ENCODE peak calls at places on chromosomes 2 and 18, in five cellular contexts. R is A549, L is PC-3, Q is heart right ventricle, D is OCI-LY7. H is an unnamed sample.

GRCh38 chr2:121810959-121811853 is 55.8 kb downstream of the TSN start:
- DNase-seq in R (peak; percentile 41), D (peak; percentile 78), L (peak; percentile 79), Q (peak; percentile 55), H (peak; percentile 58)

GRCh38 chr2:127661949-127662510 is 13.3 kb downstream of the LIMS2 start:
- DNase-seq in R (no peak), Q (peak; percentile 59), L (no peak), D (no peak), H (no peak)

GRCh38 chr2:48305569-48305968 is 224.4 kb upstream of the STON1 start:
- DNase-seq in Q (no peak), D (no peak), R (no peak), L (no peak), H (no peak)

GRCh38 chr2:19861771-19862170 is 40.0 kb downstream of the TTC32 start:
- DNase-seq in L (peak; percentile 51), R (no peak), D (no peak), Q (no peak), H (no peak)

GRCh38 chr2:113175101-113175628 is 1.4 kb downstream of the PSD4 start:
- DNase-seq in D (peak; percentile 90), L (no peak), Q (no peak), R (no peak), H (no peak)

GRCh38 chr18:57839942-57840381 is 36.8 kb upstream of the ATP8B1 start:
- DNase-seq in R (no peak), D (no peak), L (peak; percentile 88), Q (no peak), H (peak; percentile 46)

GRCh38 chr2:30272761-30273573 is 41.6 kb downstream of the LBH start:
- DNase-seq in Q (no peak), R (peak; percentile 44), D (no peak), L (peak; percentile 76), H (peak; percentile 90)

GRCh38 chr2:38523728-38524437 is 78.8 kb downstream of the HNRNPLL start:
- DNase-seq in Q (no peak), L (no peak), D (peak; percentile 66), R (peak; percentile 48), H (peak; percentile 39)

GRCh38 chr2:67213270-67213670 is 183.9 kb upstream of the ETAA1 start:
- DNase-seq in R (no peak), L (no peak), D (no peak), Q (no peak), H (no peak)

GRCh38 chr2:48444404-48444803 is 85.5 kb upstream of the STON1 start:
- DNase-seq in L (no peak), Q (no peak), R (no peak), D (no peak), H (no peak)

GRCh38 chr2:120596990-120597594 is 138.6 kb upstream of the GLI2 start:
- DNase-seq in R (no peak), D (no peak), Q (peak; percentile 41), L (no peak), H (no peak)

GRCh38 chr2:41445865-41446264 is 602.0 kb upstream of the PKDCC start:
- DNase-seq in Q (no peak), D (no peak), R (no peak), L (no peak), H (no peak)

GRCh38 chr2:225637199-225637598 is 237.7 kb downstream of the NYAP2 start:
- DNase-seq in R (no peak), Q (no peak), L (no peak), D (no peak), H (no peak)

GRCh38 chr2:60707750-60708371 is 48.2 kb upstream of the PAPOLG start:
- DNase-seq in R (peak; percentile 36), Q (no peak), D (peak; percentile 68), L (peak; percentile 69), H (peak; percentile 72)

GRCh38 chr2:10285578-10286198 is 17.0 kb upstream of the HPCAL1 start:
- DNase-seq in D (no peak), R (peak; percentile 86), L (peak; percentile 89), Q (peak; percentile 78), H (peak; percentile 75)

GRCh38 chr2:26770986-26771586 is 7.0 kb downstream of the SLC35F6 start:
- DNase-seq in L (peak; percentile 52), Q (peak; percentile 71), D (peak; percentile 44), R (peak; percentile 37), H (peak; percentile 30)

GRCh38 chr2:17788773-17789172 is 27.5 kb upstream of the MSGN1 start:
- DNase-seq in R (no peak), L (no peak), Q (no peak), D (no peak), H (no peak)

DNA sequence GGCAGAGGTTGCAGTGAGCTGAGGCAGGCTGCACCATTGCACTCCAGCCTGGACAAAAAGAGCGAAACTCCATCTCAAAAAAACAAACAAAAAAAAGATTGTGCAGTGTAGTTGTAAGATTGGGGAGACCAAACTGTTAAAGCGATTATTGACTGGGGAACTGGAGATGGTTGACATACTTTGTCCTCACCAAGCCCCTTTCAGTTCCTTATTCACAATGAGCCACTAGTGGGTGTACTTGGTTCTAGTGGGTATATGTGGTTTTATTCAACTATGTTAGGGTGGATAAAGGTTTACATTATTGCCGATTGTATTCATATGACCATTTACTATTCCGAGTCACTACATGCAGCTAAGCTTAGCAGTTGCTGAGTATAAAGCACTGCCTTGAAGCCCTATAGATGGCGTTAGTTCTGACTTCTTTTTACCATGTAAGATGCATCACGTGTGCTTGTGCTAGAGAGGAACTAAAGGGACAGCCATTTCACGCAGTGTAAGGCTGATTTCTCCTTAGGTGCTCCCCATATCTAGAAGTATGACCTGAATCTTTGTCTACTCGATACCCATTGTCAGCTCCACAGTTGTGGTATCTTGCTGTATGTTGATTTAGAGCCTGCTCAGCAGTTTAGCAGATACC is 12.1 kb downstream of the EIF4E2 start:
- DNase-seq in L (no peak), R (no peak), D (no peak), Q (no peak), H (no peak)
- H3K4me3 ChIP-seq in L (no peak overlapping the region), R (no peak overlapping the region), D (no peak overlapping the region), Q (no peak overlapping the region), H (no peak overlapping the region)

DNA sequence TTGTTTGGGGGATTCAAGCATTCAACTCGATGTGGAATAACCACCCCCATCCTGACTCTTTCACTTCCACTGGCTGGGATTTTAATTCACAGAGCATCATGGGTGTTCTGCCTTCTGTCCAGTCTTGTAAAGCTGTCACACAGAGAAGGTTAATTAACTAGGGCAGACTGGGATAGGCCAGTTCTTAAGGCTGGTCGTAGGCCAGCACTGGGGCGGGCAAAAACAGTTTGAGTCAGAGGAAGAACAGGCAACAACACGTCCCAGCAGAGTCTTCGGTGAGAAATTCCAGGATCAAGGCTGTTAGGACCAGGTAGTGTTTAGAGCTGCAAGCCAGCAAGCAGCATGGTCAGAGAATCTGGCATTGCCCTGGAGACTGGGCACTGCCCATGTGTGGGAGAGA is 4.0 kb upstream of the RNF152 start:
- DNase-seq in R (no peak), L (no peak), Q (peak; percentile 35), D (no peak), H (no peak)
- H3K27ac ChIP-seq in R (no peak overlapping the region), L (no peak overlapping the region), Q (peak overlapping the region; percentile 9), D (no peak overlapping the region), H (no peak overlapping the region)

GRCh38 chr2:55418512-55419235 is 982 bp downstream of the CCDC88A start:
- DNase-seq in Q (no peak), D (peak; percentile 37), R (no peak), L (no peak), H (peak; percentile 53)

GRCh38 chr2:55419236-55419513 is 481 bp downstream of the CCDC88A start:
- DNase-seq in Q (peak; percentile 24), L (peak; percentile 33), D (no peak), R (peak; percentile 23), H (peak; percentile 82)

GRCh38 chr2:55420244-55420713 is 623 bp upstream of the CCDC88A start:
- DNase-seq in D (no peak), Q (no peak), L (peak; percentile 22), R (no peak), H (no peak)

GRCh38 chr2:55420901-55421300 is 1.2 kb upstream of the CCDC88A start:
- DNase-seq in D (peak; percentile 57), Q (no peak), R (no peak), L (no peak), H (no peak)

DNA sequence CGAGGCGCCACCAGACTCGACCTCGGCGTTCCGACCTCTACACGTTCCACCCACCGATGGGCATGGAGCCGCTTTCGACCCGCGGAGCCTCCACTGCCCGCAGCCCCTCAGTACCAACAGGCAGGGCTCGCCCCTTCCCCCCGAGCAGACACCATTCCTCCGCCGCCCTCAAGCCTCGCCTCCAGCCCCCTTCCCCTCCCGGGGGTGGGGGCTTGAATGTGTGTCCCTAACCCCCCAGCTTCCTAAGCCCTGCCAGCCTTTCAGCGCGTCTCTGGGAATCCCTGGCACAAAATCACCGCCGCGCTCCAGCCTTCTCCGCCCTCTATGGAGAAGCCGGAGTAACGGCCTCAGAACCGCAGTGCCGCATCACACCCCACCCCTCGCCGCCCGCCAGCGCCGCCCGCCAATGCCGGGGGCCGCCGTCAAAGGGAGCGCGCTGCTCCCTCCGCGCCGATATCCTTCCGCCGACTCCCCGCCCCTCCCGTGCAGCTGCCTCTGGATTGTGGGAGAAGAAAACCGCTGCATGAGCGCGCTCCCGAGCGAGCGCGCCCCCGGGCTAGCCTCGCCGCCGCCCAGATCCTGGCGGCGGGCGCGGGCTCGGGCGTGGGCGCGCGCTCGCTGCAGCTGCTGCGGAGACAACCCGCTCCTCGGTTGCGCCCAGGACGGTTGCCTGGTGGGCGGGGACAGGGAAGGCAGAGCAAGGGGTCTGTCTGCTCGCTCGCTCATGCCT is at the start of gene CCDC88A:
- DNase-seq in D (peak; percentile 96), R (peak; percentile 85), L (peak; percentile 94), Q (peak; percentile 98), H (peak; percentile 99)
- H3K4me3 ChIP-seq in D (peak within 1 kb of the TSS; percentile 81), R (peak within 1 kb of the TSS; percentile 70), L (peak within 1 kb of the TSS; percentile 82), Q (peak within 1 kb of the TSS; percentile 83), H (peak within 1 kb of the TSS; percentile 90)

GRCh38 chr2:182685552-182685951 is 30.5 kb upstream of the DNAJC10 start:
- DNase-seq in D (no peak), Q (no peak), R (no peak), L (no peak), H (no peak)

GRCh38 chr2:182680838-182681237 is 35.2 kb upstream of the DNAJC10 start:
- DNase-seq in R (no peak), L (no peak), Q (no peak), D (no peak), H (no peak)

GRCh38 chr2:182682210-182682609 is 33.8 kb upstream of the DNAJC10 start:
- DNase-seq in R (no peak), D (no peak), L (no peak), Q (no peak), H (no peak)
- H3K27ac ChIP-seq in R (no peak overlapping the region), D (no peak overlapping the region), L (no peak overlapping the region), Q (no peak overlapping the region), H (no peak overlapping the region)

DNA sequence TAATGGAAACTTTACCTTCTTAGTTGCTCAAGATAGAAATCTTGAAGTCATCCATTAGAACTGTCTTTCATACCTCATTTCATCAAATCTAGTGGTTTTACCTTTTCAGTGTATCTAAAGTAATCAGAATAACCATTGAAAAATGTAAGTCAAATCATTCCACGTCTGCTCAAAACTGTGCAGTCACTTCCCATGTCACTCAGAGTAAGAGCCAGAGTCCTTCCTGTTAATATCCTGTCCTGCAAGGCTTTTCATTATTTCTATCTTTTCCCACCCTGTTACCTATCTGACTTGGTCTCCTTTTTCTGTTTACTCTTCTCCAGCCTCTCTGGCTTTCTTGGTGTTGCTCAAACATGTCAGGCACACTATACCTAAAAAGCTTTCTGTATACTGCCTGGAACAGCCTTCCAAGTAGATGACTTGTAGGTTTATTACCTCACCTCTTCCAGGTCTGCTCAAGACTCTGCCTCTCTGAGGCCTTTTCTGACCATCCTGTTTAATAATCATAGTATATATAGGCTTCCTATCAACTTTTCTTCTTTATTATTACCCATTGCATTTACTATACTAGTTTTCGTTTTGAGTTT is 3.4 kb downstream of the C2orf69 start:
- DNase-seq in Q (no peak), R (no peak), D (no peak), L (no peak), H (no peak)
- H3K4me3 ChIP-seq in Q (no peak overlapping the region), R (no peak overlapping the region), D (peak overlapping the region; percentile 62), L (peak overlapping the region; percentile 35), H (no peak overlapping the region)

GRCh38 chr2:235669983-235670962 is 176.4 kb downstream of the AGAP1 start:
- DNase-seq in Q (peak; percentile 64), D (no peak), L (peak; percentile 64), R (peak; percentile 33), H (no peak)
- H3K27ac ChIP-seq in Q (no peak overlapping the region), D (no peak overlapping the region), L (no peak overlapping the region), R (peak overlapping the region; percentile 59), H (no peak overlapping the region)

H was measured in SJCRH30.